ENCODE peak calls at places on chromosomes 3 and 15, in nine cellular contexts. S is heart right ventricle; L is stomach; W is cerebellar cortex; J is prostate gland; F is kidney tubule cell; P is foreskin fibroblast; Y is activated gamma-delta T cell treated with anti-CD3 and anti-CD28 coated beads, Interleukin-2, amount 50 U/mL, for 16 hours; C is stimulated activated CD4-positive, alpha-beta T cell treated with anti-CD3 and anti-CD28 coated beads, Interleukin-4, amount 100 ng/mL, for 24 hours. R is an unnamed sample.
A peak's percentile ranks its signal among the peaks of the same experiment; 100 is the strongest.

GRCh38 chr3:175433026-175433668 is 574.0 kb downstream of the NAALADL2 start:
- DNase-seq in S (no peak), L (no peak), W (no peak), J (no peak), F (peak; percentile 67), P (peak; percentile 50), Y (no peak), C (no peak), R (peak; percentile 93)

GRCh38 chr3:29591579-29591978 is 310.7 kb downstream of the RBMS3 start:
- DNase-seq in S (no peak), L (no peak), W (no peak), J (no peak), F (no peak), P (no peak), Y (no peak), C (no peak), R (no peak)

GRCh38 chr3:39809181-39809994 is at the start of gene MYRIP:
- DNase-seq in S (peak; percentile 60), L (peak; percentile 90), W (peak; percentile 68), J (peak; percentile 77), F (peak; percentile 66), P (no peak), Y (no peak), C (no peak), R (no peak)

GRCh38 chr15:68373028-68373427 is 58.9 kb downstream of the ITGA11 start:
- DNase-seq in S (no peak), L (no peak), W (no peak), J (no peak), F (no peak), P (no peak), Y (no peak), C (no peak), R (no peak)

GRCh38 chr3:142211034-142211433 is 14.4 kb downstream of the GK5 start:
- DNase-seq in S (no peak), L (no peak), W (peak; percentile 11), J (no peak), F (no peak), P (no peak), Y (no peak), C (no peak), R (no peak)

GRCh38 chr3:174358252-174358651 is 500.9 kb upstream of the NAALADL2 start:
- DNase-seq in S (no peak), L (no peak), W (no peak), J (no peak), F (no peak), P (no peak), Y (no peak), C (no peak), R (peak; percentile 50)

GRCh38 chr3:4588410-4588809 is 95.3 kb downstream of the ITPR1 start:
- DNase-seq in S (no peak), L (no peak), W (peak; percentile 29), J (no peak), F (peak; percentile 75), P (peak; percentile 20), Y (no peak), C (no peak), R (peak; percentile 59)

GRCh38 chr3:71078199-71078598 is 505.3 kb downstream of the FOXP1 start:
- DNase-seq in S (no peak), L (no peak), W (no peak), J (no peak), F (no peak), P (no peak), Y (no peak), C (no peak), R (no peak)

GRCh38 chr3:126672340-126672739 is 17.4 kb upstream of the TXNRD3 start:
- DNase-seq in S (no peak), L (no peak), W (no peak), J (no peak), F (no peak), P (no peak), Y (no peak), C (no peak), R (no peak)

GRCh38 chr3:179666436-179667035 is 13.7 kb downstream of the USP13 start:
- DNase-seq in S (peak; percentile 78), L (peak; percentile 38), W (peak; percentile 84), J (peak; percentile 39), F (no peak), P (no peak), Y (no peak), C (no peak), R (no peak)

GRCh38 chr15:73052679-73053397 is 575 bp downstream of the NEO1 start:
- DNase-seq in S (peak; percentile 36), L (peak; percentile 29), W (peak; percentile 69), J (peak; percentile 46), F (peak; percentile 72), P (no peak), Y (no peak), C (peak; percentile 24), R (peak; percentile 38)

GRCh38 chr3:138078096-138078495 is 37.3 kb downstream of the DZIP1L start:
- DNase-seq in S (no peak), L (no peak), W (no peak), J (no peak), F (peak; percentile 92), P (peak; percentile 27), Y (no peak), C (no peak), R (peak; percentile 72)

GRCh38 chr3:38038447-38038911 is 529 bp upstream of the DLEC1 start:
- DNase-seq in S (no peak), L (no peak), W (no peak), J (no peak), F (no peak), P (no peak), Y (no peak), C (no peak), R (no peak)

GRCh38 chr15:71874245-71874644 is 63.9 kb downstream of the NR2E3 start:
- DNase-seq in S (no peak), L (no peak), W (no peak), J (no peak), F (no peak), P (no peak), Y (no peak), C (no peak), R (no peak)

GRCh38 chr3:32531010-32531647 is 28.5 kb upstream of the CMTM6 start:
- DNase-seq in S (no peak), L (no peak), W (no peak), J (no peak), F (no peak), P (no peak), Y (no peak), C (no peak), R (no peak)

GRCh38 chr3:78257956-78258530 is 1218.1 kb downstream of the ROBO2 start:
- DNase-seq in S (no peak), L (no peak), W (no peak), J (no peak), F (no peak), P (no peak), Y (no peak), C (no peak), R (no peak)

R was measured in IMR-90.